ENCODE peak calls at places on chromosome 9, in eight cellular contexts. A, U, X, G, D, N, R and K are unnamed samples.

GRCh38 chr9:134519403-134520070 is 122.1 kb upstream of the COL5A1 start:
- DNase-seq in A (no peak), U (no peak), X (no peak), G (no peak), D (no peak), N (no peak), R (no peak), K (no peak)

GRCh38 chr9:127014210-127014609 is 99.6 kb downstream of the RALGPS1 start:
- DNase-seq in A (no peak), U (no peak), X (no peak), G (no peak), D (no peak), N (no peak), R (no peak), K (no peak)

GRCh38 chr9:21688108-21689102 is 114.0 kb upstream of the MTAP start:
- DNase-seq in A (no peak), U (no peak), X (no peak), G (peak; percentile 89), D (no peak), N (no peak), R (peak; percentile 73), K (no peak)

GRCh38 chr9:35357116-35357515 is 132.8 kb upstream of the RUSC2 start:
- DNase-seq in A (no peak), U (no peak), X (no peak), G (peak; percentile 77), D (no peak), N (no peak), R (no peak), K (no peak)

GRCh38 chr9:94128580-94128979 is 44.3 kb downstream of the PTPDC1 start:
- DNase-seq in A (no peak), U (no peak), X (no peak), G (no peak), D (no peak), N (no peak), R (no peak), K (no peak)

GRCh38 chr9:6356904-6357303 is 28.7 kb downstream of the TPD52L3 start:
- DNase-seq in A (no peak), U (no peak), X (no peak), G (no peak), D (no peak), N (peak; percentile 80), R (no peak), K (no peak)

GRCh38 chr9:34493972-34494535 is 28.7 kb downstream of the ENHO start:
- DNase-seq in A (peak; percentile 47), U (peak; percentile 6), X (no peak), G (peak; percentile 41), D (no peak), N (peak; percentile 55), R (peak; percentile 31), K (peak; percentile 19)

GRCh38 chr9:73199886-73200285 is 48.2 kb downstream of the ANXA1 start:
- DNase-seq in A (peak; percentile 34), U (no peak), X (no peak), G (no peak), D (no peak), N (no peak), R (peak; percentile 39), K (no peak)

GRCh38 chr9:87640385-87640795 is 85.5 kb upstream of the CTSL start:
- DNase-seq in A (no peak), U (no peak), X (peak; percentile 67), G (peak; percentile 42), D (no peak), N (no peak), R (no peak), K (no peak)

GRCh38 chr9:75658301-75658919 is 232.1 kb upstream of the PCSK5 start:
- DNase-seq in A (no peak), U (no peak), X (no peak), G (peak; percentile 11), D (no peak), N (peak; percentile 91), R (no peak), K (no peak)